ENCODE peak calls at places on chromosomes 16 and 17, in five cellular contexts. F is HCT116, R is WTC11, E is A549, U is K562. Q is an unnamed sample.

GRCh38 chr17:27199948-27200347 is 94.0 kb upstream of the WSB1 start:
- DNase-seq in F (no peak), R (no peak), E (no peak), U (peak; percentile 8), Q (no peak)

GRCh38 chr16:67391424-67392300 is 1.6 kb downstream of the TPPP3 start:
- DNase-seq in F (no peak), R (no peak), E (no peak), U (no peak), Q (peak; percentile 31)

GRCh38 chr17:31349454-31349853 is 28.0 kb upstream of the EVI2A start:
- DNase-seq in F (no peak), R (no peak), E (no peak), U (no peak), Q (no peak)

GRCh38 chr16:85398688-85399582 is 214.2 kb upstream of the GSE1 start:
- DNase-seq in F (no peak), R (peak; percentile 1), E (no peak), U (no peak), Q (no peak)

GRCh38 chr17:31549121-31549524 is 157.6 kb downstream of the RAB11FIP4 start:
- DNase-seq in F (no peak), R (no peak), E (peak; percentile 70), U (no peak), Q (no peak)

GRCh38 chr16:56669840-56670639 is 426 bp downstream of the MT1H start:
- DNase-seq in F (no peak), R (no peak), E (no peak), U (no peak), Q (no peak)

GRCh38 chr16:27239026-27239425 is 29.5 kb downstream of the NSMCE1 start:
- DNase-seq in F (no peak), R (no peak), E (no peak), U (no peak), Q (no peak)

GRCh38 chr16:11445486-11445885 is 100.2 kb downstream of the RMI2 start:
- DNase-seq in F (no peak), R (no peak), E (no peak), U (no peak), Q (no peak)

GRCh38 chr16:14050297-14051027 is 20.7 kb upstream of the MRTFB start:
- DNase-seq in F (no peak), R (peak; percentile 68), E (peak; percentile 48), U (no peak), Q (no peak)

GRCh38 chr17:74339537-74340195 is 13.6 kb downstream of the KIF19 start:
- DNase-seq in F (no peak), R (no peak), E (no peak), U (no peak), Q (no peak)

GRCh38 chr16:63130942-63131341 is 1094.7 kb upstream of the CDH8 start:
- DNase-seq in F (no peak), R (no peak), E (no peak), U (no peak), Q (no peak)

GRCh38 chr17:6096201-6097004 is 26.2 kb downstream of the WSCD1 start:
- DNase-seq in F (no peak), R (no peak), E (no peak), U (no peak), Q (no peak)

GRCh38 chr17:73065376-73065775 is 27.1 kb downstream of the SLC39A11 start:
- DNase-seq in F (no peak), R (no peak), E (no peak), U (no peak), Q (no peak)

GRCh38 chr16:74679983-74680382 is 13.3 kb upstream of the RFWD3 start:
- DNase-seq in F (no peak), R (no peak), E (no peak), U (no peak), Q (no peak)

GRCh38 chr17:7191571-7192270 is 12.6 kb upstream of the ASGR1 start:
- DNase-seq in F (no peak), R (peak; percentile 86), E (peak; percentile 82), U (peak; percentile 47), Q (peak; percentile 35)

GRCh38 chr16:3623642-3624041 is 12.2 kb upstream of the SLX4 start:
- DNase-seq in F (no peak), R (no peak), E (no peak), U (no peak), Q (no peak)

GRCh38 chr16:73080931-73081330 is 33.0 kb upstream of the ZFHX3 start:
- DNase-seq in F (no peak), R (no peak), E (no peak), U (no peak), Q (no peak)

GRCh38 chr17:16568541-16569357 is at the start of gene ZNF287:
- DNase-seq in F (no peak), R (peak; percentile 92), E (peak; percentile 97), U (peak; percentile 83), Q (peak; percentile 66)

DNA sequence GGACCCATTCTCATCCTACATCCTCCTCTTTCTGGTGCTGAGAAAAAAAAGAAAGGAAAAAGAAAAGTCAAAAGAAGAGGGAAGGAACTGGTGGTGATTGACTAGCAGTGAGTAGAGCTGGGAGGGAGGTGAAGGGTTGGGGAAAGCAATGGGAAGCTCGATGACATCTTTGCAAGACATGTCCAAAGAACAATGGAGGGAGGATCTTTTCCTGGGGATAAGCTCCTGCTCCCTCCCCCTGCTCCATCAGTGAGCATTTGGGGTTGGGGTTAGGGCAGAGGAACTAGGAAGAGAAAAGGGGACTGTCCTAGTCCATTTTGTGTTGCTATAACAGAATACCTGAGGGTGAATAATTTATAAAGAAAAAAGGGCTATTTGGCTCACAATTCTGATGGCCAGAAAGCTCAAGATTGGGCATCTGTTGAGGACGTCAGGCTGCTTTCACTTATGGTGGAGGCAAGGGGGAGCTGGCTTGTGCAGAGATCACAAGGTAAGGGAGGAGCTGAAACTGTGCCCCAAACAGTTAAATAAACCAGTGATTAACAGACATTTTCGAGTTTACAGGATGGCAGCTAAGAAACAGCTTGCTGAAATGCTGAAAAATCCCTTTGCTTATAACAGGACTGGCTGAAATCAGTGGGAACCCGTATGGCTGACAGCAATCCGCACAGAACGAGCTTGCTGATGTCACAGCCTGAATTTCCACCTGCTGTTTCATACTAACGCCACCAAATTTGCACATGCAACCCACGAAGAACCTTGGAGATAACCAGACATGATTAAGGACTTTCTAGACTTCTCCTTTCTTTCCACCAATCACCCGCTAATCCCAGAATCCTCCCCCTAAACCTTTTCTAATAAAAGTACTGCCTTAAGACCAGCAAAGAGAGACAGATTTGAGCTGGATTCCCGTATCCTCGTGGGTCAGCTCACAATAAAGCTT is 1.6 kb upstream of the ODF4 start:
- DNase-seq in F (no peak), R (no peak), E (no peak), U (no peak), Q (peak; percentile 75)
- TF ChIP-seq MAX in F (no peak), R (no peak), E (no peak), U (no peak), Q (no peak)

DNA sequence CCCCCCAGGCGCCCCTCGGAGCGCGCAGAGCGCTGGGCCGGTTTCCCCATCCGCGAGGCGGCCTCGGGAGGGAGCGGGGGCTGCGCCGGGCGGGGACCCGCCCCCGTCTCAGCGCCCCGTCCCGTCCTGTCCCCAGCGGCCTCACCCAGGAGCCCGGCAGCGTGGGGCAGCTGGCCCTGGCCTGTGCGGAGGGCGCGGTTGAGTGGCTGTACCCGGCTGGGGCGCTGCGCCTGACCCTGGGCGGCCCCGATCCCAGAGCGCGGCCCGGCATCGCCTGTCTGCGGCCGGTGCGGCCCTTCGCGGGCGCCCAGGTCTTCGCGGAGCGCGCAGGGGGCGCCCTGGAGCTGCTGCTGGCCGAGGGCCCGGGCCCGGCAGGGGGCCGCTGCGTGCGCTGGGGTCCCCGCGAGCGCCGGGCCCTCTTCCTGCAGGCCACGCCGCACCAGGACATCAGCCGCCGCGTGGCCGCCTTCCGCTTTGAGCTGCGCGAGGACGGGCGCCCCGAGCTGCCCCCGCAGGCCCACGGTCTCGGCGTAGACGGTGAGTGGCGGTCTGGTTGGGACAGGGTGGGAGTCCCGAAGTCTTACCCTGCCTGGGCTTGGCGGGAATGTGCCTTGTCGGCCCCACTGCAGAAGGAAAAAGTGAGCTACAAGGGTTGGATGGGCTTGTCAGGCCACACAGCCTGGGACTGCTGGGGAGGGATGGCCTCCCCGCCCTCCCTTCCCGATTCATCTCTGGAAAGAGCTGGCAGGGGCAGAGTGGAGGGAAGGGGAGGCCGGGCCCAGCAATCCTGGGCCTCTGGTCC is 731 bp downstream of the METRN start:
- DNase-seq in F (no peak), R (no peak), E (no peak), U (peak; percentile 68), Q (peak; percentile 51)
- TF ChIP-seq CTCF in F (no peak), R (no peak), E (peak; percentile 61), U (peak; percentile 26), Q (no peak)

GRCh38 chr17:81152288-81152848 is 12.9 kb upstream of the PVALEF start:
- DNase-seq in F (no peak), R (no peak), E (no peak), U (no peak), Q (peak; percentile 35)

GRCh38 chr17:81151039-81151677 is 14.1 kb upstream of the PVALEF start:
- DNase-seq in F (no peak), R (no peak), E (no peak), U (no peak), Q (no peak)

GRCh38 chr17:81150379-81151038 is 14.8 kb upstream of the PVALEF start:
- DNase-seq in F (no peak), R (no peak), E (no peak), U (no peak), Q (peak; percentile 72)

GRCh38 chr17:81154961-81155360 is 10.3 kb upstream of the PVALEF start:
- DNase-seq in F (no peak), R (no peak), E (no peak), U (no peak), Q (peak; percentile 56)

GRCh38 chr17:81153340-81153803 is 11.9 kb upstream of the PVALEF start:
- DNase-seq in F (no peak), R (no peak), E (no peak), U (peak; percentile 79), Q (peak; percentile 92)
- TF ChIP-seq MAX in F (no peak), R (no peak), E (no peak), U (no peak), Q (peak; percentile 84)

GRCh38 chr17:51371732-51372151 is 111.4 kb downstream of the UTP18 start:
- DNase-seq in F (peak; percentile 84), R (peak; percentile 64), E (peak; percentile 88), U (peak; percentile 64), Q (peak; percentile 72)
- TF ChIP-seq CTCF in F (peak; percentile 88), R (peak; percentile 53), E (peak; percentile 94), U (peak; percentile 75), Q (peak; percentile 60)

DNA sequence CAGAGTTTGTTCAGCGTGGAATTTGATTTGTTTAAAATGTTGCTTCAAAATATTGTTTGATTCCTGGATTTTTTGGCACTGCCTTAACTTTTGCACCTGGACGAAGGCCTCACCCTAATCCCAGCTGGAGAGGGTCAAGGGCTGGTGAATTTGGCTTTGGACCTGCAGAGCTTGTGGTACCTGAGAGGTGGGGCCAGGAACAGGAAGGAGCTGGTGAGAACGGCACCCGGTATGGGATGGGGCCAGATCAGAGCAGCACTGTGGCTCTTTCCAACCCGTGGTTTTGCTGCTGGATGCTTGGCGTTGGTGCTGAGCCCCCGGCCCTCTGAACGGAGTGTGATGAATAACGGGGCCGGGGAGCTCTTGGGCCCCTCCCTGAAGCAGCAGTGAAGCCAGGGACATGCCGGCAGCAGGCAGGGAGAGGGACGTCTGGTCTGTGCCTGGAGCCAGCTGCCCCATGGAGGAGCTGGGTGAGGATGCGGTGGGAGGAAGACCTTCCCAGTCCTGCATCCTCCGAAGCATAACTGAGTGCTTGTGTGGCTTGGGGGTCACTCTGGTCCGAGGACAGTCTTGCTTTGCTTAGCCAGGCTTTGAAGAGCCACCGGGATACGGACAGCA is 275.4 kb downstream of the SEC14L1 start:
- DNase-seq in F (no peak), R (no peak), E (no peak), U (no peak), Q (no peak)
- TF ChIP-seq MAX in F (no peak), R (no peak), E (no peak), U (no peak), Q (no peak)